ENCODE peak calls at places on chromosomes 13 and 19, in eight cellular contexts. M is hepatocyte, L is PC-3, B is HCT116, X is GM23248, A is GM23338, H is MM.1S, O is SK-N-SH. N is an unnamed sample. For H3K9me2, the result is how much of the 10 kb centered on the place peaks cover.

GRCh38 chr19:32627714-32628253 is 46.8 kb downstream of the PDCD5 start:
- DNase-seq in M (no peak), L (no peak), B (no peak), X (no peak), A (no peak), H (no peak), O (peak), N (no peak)

GRCh38 chr19:35484637-35485036 is 5.6 kb downstream of the KRTDAP start:
- DNase-seq in M (no peak), L (no peak), B (no peak), X (no peak), A (no peak), H (no peak), O (no peak), N (peak)

GRCh38 chr19:38952395-38953165 is 21.8 kb downstream of the MRPS12 start:
- DNase-seq in M (peak), L (peak), B (no peak), X (no peak), A (peak), H (peak), O (no peak), N (peak)

GRCh38 chr19:49361438-49362047 is 673 bp downstream of the TEAD2 start:
- DNase-seq in M (peak), L (peak), B (peak), X (peak), A (peak), H (no peak), O (peak), N (peak)

GRCh38 chr19:13097331-13098258 is 5.1 kb downstream of the LYL1 start:
- DNase-seq in M (no peak), L (no peak), B (no peak), X (peak), A (peak), H (no peak), O (no peak), N (no peak)

GRCh38 chr13:65999441-65999840 is 1230.7 kb downstream of the PCDH9 start:
- DNase-seq in M (no peak), L (no peak), B (no peak), X (no peak), A (no peak), H (no peak), O (no peak), N (no peak)

GRCh38 chr19:43667524-43668405 is 2.2 kb downstream of the PLAUR start:
- DNase-seq in M (no peak), L (no peak), B (no peak), X (no peak), A (peak), H (no peak), O (no peak), N (no peak)

GRCh38 chr19:29393915-29394460 is 131.8 kb upstream of the VSTM2B start:
- DNase-seq in M (no peak), L (peak), B (no peak), X (no peak), A (peak), H (no peak), O (no peak), N (no peak)

GRCh38 chr19:38209671-38210457 is 14.2 kb downstream of the DPF1 start:
- DNase-seq in M (peak), L (no peak), B (no peak), X (peak), A (peak), H (no peak), O (peak), N (no peak)

GRCh38 chr19:39032164-39032918 is at the start of gene FBXO27:
- DNase-seq in M (peak), L (peak), B (peak), X (peak), A (peak), H (no peak), O (peak), N (no peak)

GRCh38 chr13:33271759-33272158 is 13.8 kb downstream of the STARD13 start:
- DNase-seq in M (no peak), L (no peak), B (no peak), X (no peak), A (no peak), H (no peak), O (no peak), N (no peak)

GRCh38 chr13:41751277-41751676 is 209.6 kb downstream of the VWA8 start:
- DNase-seq in M (peak), L (no peak), B (no peak), X (peak), A (no peak), H (no peak), O (no peak), N (no peak)

GRCh38 chr13:97726664-97727235 is 226.7 kb upstream of the IPO5 start:
- DNase-seq in M (no peak), L (no peak), B (no peak), X (no peak), A (no peak), H (no peak), O (no peak), N (no peak)

GRCh38 chr13:112733661-112734379 is 44.0 kb downstream of the ATP11A start:
- DNase-seq in M (no peak), L (no peak), B (no peak), X (no peak), A (peak), H (no peak), O (peak), N (no peak)

GRCh38 chr13:63206431-63206830 is 1790.8 kb upstream of the PCDH20 start:
- DNase-seq in M (no peak), L (no peak), B (no peak), X (no peak), A (no peak), H (no peak), O (no peak), N (no peak)

GRCh38 chr13:23087884-23088283 is 92.9 kb upstream of the SGCG start:
- DNase-seq in M (peak), L (peak), B (peak), X (peak), A (peak), H (no peak), O (peak), N (peak)

GRCh38 chr19:13098291-13099072 is 4.2 kb downstream of the LYL1 start:
- DNase-seq in M (no peak), L (peak), B (no peak), X (peak), A (peak), H (no peak), O (no peak), N (no peak)

GRCh38 chr19:57870225-57870624 is 18.6 kb downstream of the ZNF814 start:
- DNase-seq in M (no peak), L (no peak), B (no peak), X (no peak), A (no peak), H (no peak), O (no peak), N (no peak)

GRCh38 chr19:11261902-11262839 is at the start of gene DOCK6:
- DNase-seq in M (peak), L (peak), B (no peak), X (peak), A (peak), H (no peak), O (peak), N (peak)

GRCh38 chr19:35088514-35088913 is 27.1 kb upstream of the FXYD3 start:
- DNase-seq in M (peak), L (peak), B (no peak), X (peak), A (no peak), H (no peak), O (no peak), N (peak)

GRCh38 chr19:4083677-4084546 is 17.2 kb upstream of the ZBTB7A start:
- DNase-seq in M (peak), L (peak), B (no peak), X (no peak), A (peak), H (no peak), O (no peak), N (peak)

GRCh38 chr19:11265785-11266236 is 3.5 kb upstream of the DOCK6 start:
- DNase-seq in M (peak), L (peak), B (peak), X (peak), A (no peak), H (no peak), O (no peak), N (no peak)

GRCh38 chr19:5354403-5354802 is 13.8 kb upstream of the PTPRS start:
- DNase-seq in M (no peak), L (peak), B (no peak), X (peak), A (peak), H (no peak), O (peak), N (no peak)

GRCh38 chr13:74173822-74174221 is 39.6 kb upstream of the KLF12 start:
- DNase-seq in M (no peak), L (no peak), B (no peak), X (no peak), A (no peak), H (no peak), O (no peak), N (no peak)

GRCh38 chr19:41897820-41898219 is 14.8 kb downstream of the ARHGEF1 start:
- DNase-seq in M (no peak), L (no peak), B (no peak), X (no peak), A (no peak), H (no peak), O (no peak), N (no peak)

GRCh38 chr13:50699874-50700663 is 143.4 kb downstream of the DLEU7 start:
- DNase-seq in M (no peak), L (no peak), B (no peak), X (no peak), A (peak), H (no peak), O (no peak), N (no peak)

GRCh38 chr13:110921209-110921608 is 6.3 kb upstream of the ANKRD10 start:
- DNase-seq in M (no peak), L (no peak), B (no peak), X (no peak), A (no peak), H (no peak), O (no peak), N (no peak)

GRCh38 chr19:18932216-18932841 is 8.7 kb downstream of the HOMER3 start:
- DNase-seq in M (peak), L (peak), B (peak), X (peak), A (peak), H (peak), O (peak), N (peak)

GRCh38 chr19:16657384-16657783 is 2.6 kb downstream of the SMIM7 start:
- DNase-seq in M (no peak), L (no peak), B (no peak), X (no peak), A (no peak), H (no peak), O (no peak), N (no peak)

GRCh38 chr13:100852146-100852545 is 177.6 kb upstream of the TMTC4 start:
- DNase-seq in M (no peak), L (no peak), B (no peak), X (no peak), A (no peak), H (no peak), O (no peak), N (no peak)

GRCh38 chr13:40064723-40065122 is 409.3 kb downstream of the COG6 start:
- DNase-seq in M (peak), L (peak), B (no peak), X (peak), A (no peak), H (no peak), O (no peak), N (no peak)

GRCh38 chr13:51728972-51729371 is 75.0 kb downstream of the DHRS12 start:
- DNase-seq in M (no peak), L (peak), B (no peak), X (peak), A (peak), H (no peak), O (no peak), N (no peak)

GRCh38 chr19:16296713-16297112 is 27.9 kb upstream of the KLF2 start:
- DNase-seq in M (no peak), L (peak), B (peak), X (no peak), A (no peak), H (no peak), O (no peak), N (no peak)

GRCh38 chr19:33606556-33606955 is 15.2 kb upstream of the CHST8 start:
- DNase-seq in M (no peak), L (no peak), B (no peak), X (no peak), A (no peak), H (no peak), O (no peak), N (no peak)

GRCh38 chr19:35383536-35383935 is 12.7 kb downstream of the GPR42 start:
- DNase-seq in M (no peak), L (no peak), B (no peak), X (no peak), A (no peak), H (no peak), O (no peak), N (no peak)

GRCh38 chr13:28442872-28443271 is 52.1 kb downstream of the FLT1 start:
- DNase-seq in M (no peak), L (no peak), B (no peak), X (no peak), A (no peak), H (no peak), O (no peak), N (no peak)

GRCh38 chr13:43546260-43546659 is 240.5 kb downstream of the ENOX1 start:
- DNase-seq in M (no peak), L (no peak), B (no peak), X (no peak), A (no peak), H (no peak), O (peak), N (no peak)

GRCh38 chr13:77919351-77920294 is 992 bp upstream of the EDNRB start:
- DNase-seq in M (peak), L (no peak), B (no peak), X (peak), A (peak), H (no peak), O (peak), N (no peak)

GRCh38 chr19:57302020-57302465 is 18.2 kb upstream of the ZNF543 start:
- DNase-seq in M (peak), L (peak), B (no peak), X (peak), A (no peak), H (no peak), O (no peak), N (no peak)

DNA sequence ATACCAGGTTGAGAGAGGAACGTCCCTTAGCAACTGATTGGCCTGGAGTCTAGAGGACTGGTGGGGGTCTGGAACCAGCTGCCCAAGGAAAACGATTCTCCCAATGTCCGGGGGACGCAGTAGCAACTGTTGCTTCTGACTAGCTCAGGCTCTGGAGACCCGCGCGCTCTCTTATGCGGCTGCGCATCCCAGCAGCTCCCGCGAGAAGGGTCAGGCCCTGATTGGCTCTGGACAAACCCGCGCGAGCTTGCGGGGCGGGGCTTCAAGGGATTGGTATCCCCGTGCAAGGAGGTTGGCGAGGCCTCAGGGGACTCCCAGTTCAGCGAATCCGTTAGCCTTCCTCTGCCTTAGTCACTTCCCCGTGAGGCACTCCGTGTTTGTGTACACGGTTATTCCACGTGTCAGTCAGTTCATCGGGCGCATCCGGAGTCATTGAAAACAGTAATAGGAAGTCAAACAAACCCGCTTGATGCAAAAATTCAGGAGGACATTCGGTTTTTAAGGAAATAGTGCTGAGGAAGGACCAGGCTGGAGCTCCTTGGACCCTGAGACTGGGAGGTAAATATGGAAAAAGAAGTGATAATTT is 20.2 kb downstream of the SIGLECL1 start:
- DNase-seq in M (no peak), L (no peak), B (no peak), X (no peak), A (peak), H (no peak), O (peak), N (no peak)
- TF ChIP-seq EZH2phosphoT487 in M (no peak), L (no peak), B (no peak), X (no peak), A (no peak), H (no peak), O (no peak), N (no peak)

DNA sequence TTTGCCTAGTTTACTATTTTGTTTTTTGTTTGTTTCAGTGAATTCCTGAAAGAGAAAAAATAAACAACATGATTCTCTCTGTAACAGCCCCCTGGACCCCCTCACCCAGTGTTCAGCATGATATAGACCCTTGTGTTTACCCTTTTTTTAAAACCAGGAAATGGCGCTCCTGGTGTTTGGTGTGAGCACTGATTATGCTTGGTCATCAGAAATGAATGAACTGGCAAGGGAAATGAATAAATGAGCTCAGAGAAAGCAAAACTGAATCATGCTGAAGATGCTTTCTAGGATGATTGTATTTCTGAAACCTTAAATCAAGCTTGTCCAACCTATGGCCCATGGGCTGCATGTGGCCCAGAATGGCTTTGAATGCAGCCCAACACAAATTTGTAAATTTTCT is 22.1 kb downstream of the WASF3 start:
- DNase-seq in M (no peak), L (no peak), B (no peak), X (peak), A (no peak), H (no peak), O (no peak), N (no peak)
- H3K9me2 ChIP-seq in M (under half), L (under half), B (under half), X (under half), A (under half), H (under half), O (under half), N (under half)

DNA sequence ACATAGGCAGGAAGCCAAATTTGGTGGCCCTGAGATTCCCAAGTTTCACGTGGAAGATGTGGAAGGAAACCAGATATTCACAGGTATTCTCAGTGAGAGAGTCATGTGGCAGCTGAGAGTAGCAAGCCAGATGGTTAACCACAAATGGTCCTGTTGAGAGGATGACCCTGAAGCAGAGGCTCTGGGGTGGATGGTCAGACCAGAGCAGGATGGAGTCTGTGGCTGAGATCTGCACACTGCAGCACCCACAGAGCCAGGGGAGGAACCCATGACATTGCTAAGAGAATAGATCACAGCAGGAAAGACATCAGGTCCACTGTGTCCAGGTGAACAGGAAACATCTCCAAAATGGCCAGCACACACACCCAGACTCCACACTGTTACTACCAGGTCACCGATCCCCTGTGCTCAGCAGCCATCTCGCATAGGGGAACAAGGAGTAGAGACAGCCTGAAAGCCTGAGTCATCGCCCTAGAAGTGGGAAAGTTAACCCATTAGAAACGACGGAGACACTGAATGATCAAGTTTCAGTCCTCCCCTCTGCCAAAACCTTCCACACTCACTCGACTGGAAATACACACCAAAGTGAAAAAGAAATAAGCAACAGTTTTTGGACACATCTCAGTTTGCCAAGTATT is 160.0 kb downstream of the RBM26 start:
- DNase-seq in M (no peak), L (no peak), B (no peak), X (no peak), A (peak), H (peak), O (no peak), N (no peak)
- H2AFZ ChIP-seq in M (no peak), L (no peak), B (no peak), X (no peak), A (peak), H (peak), O (no peak), N (no peak)

DNA sequence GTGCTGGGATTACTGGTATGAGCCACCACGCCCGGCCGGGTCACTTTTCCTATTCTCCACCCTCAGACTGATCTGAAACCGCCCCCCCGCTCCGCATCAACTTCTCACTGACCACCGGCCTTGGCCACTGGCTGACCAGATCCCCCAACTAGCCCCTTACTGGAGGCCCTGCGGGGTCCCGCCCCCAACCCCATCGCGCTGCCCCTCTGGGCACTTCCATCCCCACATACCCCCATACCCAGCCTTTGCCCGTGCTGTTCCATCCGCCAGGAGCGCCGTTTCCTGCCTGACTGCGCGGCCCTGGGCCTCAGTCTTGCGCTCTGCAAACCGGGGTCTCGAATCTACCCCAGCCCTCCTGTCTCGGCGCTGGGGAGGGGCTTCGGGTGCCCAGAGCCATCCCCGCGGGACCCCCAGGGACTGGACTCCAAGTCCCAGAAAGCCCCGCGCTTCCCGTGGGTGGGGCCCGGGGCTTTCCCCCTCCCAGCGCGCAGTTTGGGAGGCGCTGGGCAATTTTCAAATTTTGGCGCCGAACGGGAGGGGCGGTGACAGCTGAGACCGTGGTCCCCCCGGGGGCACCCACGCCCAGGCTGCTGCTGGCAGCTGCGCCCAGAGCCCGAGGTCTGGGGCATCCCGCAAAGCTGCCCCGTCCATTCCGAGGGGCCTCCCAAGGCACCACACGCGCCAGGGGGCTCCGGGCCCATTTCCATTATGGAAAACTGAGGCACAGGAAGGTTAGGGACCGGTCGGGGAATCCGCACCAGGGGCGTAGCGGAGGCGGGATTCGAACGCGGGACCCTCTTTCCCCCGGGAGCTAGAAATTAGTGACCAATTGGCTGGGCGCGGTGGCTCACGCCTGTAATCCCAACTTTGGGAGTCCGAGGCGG is 5.2 kb upstream of the LMNB2 start:
- DNase-seq in M (peak), L (peak), B (peak), X (peak), A (peak), H (peak), O (peak), N (peak)
- TF ChIP-seq EZH2phosphoT487 in M (no peak), L (no peak), B (no peak), X (no peak), A (no peak), H (no peak), O (no peak), N (no peak)

DNA sequence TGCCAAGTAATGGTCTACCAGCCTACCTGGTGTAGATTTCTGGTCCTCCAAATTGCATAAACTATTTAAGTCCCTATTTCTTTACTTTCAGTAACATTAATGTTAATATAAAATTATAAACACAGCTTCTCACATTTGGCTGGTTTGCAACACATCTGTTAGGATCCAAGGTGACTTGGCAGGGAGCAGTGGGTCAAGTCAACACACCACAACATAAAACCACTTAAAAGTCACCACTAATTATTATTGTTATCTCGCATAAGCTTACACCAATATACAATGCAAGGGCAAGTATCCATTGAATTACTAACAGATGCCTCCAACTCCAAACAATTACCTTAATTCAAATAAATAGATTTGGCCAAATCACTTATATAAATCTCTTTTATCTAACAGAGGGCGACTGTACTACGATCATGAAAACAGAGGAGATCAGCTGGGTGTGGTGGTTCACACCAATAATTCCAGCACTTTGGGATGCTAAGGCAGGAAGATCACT is 74.7 kb downstream of the FGF14 start:
- DNase-seq in M (no peak), L (no peak), B (no peak), X (no peak), A (no peak), H (no peak), O (no peak), N (no peak)
- H3K9me2 ChIP-seq in M (under half), L (under half), B (under half), X (under half), A (under half), H (under half), O (under half), N (under half)